ENCODE peak calls at places on chromosomes 2 and 18, in nine cellular contexts. One of them, this sample, is unnamed.

GRCh38 chr2:219293736-219294201 is 14.6 kb downstream of the DNAJB2 start:
- DNase-seq in pancreas: no peak
- DNase-seq in Peyer's patch: no peak
- DNase-seq in fibroblast of lung: no peak
- DNase-seq in mucosa of descending colon: no peak
- DNase-seq in upper lobe of right lung: peak; percentile 40
- DNase-seq in uterus: no peak
- DNase-seq in MM.1S: no peak
- DNase-seq in adrenal gland: no peak
- DNase-seq in this sample: no peak

GRCh38 chr2:218272531-218273212 is 2.4 kb downstream of the PNKD start:
- DNase-seq in pancreas: peak; percentile 92
- DNase-seq in Peyer's patch: peak; percentile 84
- DNase-seq in fibroblast of lung: peak; percentile 96
- DNase-seq in mucosa of descending colon: peak; percentile 90
- DNase-seq in upper lobe of right lung: peak; percentile 89
- DNase-seq in uterus: peak; percentile 95
- DNase-seq in MM.1S: peak; percentile 83
- DNase-seq in adrenal gland: peak; percentile 91
- DNase-seq in this sample: peak; percentile 84

GRCh38 chr18:8608795-8609673 is at the start of gene RAB12:
- DNase-seq in pancreas: peak; percentile 94
- DNase-seq in Peyer's patch: peak; percentile 76
- DNase-seq in fibroblast of lung: peak; percentile 87
- DNase-seq in mucosa of descending colon: peak; percentile 91
- DNase-seq in upper lobe of right lung: peak; percentile 95
- DNase-seq in uterus: peak; percentile 82
- DNase-seq in MM.1S: peak; percentile 88
- DNase-seq in adrenal gland: peak; percentile 93
- DNase-seq in this sample: peak; percentile 43

GRCh38 chr2:196563876-196564275 is 75.6 kb upstream of the CCDC150 start:
- DNase-seq in pancreas: no peak
- DNase-seq in Peyer's patch: no peak
- DNase-seq in fibroblast of lung: no peak
- DNase-seq in mucosa of descending colon: no peak
- DNase-seq in upper lobe of right lung: no peak
- DNase-seq in uterus: no peak
- DNase-seq in MM.1S: no peak
- DNase-seq in adrenal gland: no peak
- DNase-seq in this sample: no peak

GRCh38 chr18:3015203-3015590 is 2.3 kb upstream of the LPIN2 start:
- DNase-seq in pancreas: no peak
- DNase-seq in Peyer's patch: no peak
- DNase-seq in fibroblast of lung: peak; percentile 86
- DNase-seq in mucosa of descending colon: no peak
- DNase-seq in upper lobe of right lung: no peak
- DNase-seq in uterus: peak; percentile 39
- DNase-seq in MM.1S: no peak
- DNase-seq in adrenal gland: no peak
- DNase-seq in this sample: peak; percentile 65

GRCh38 chr18:26086959-26087358 is 3.5 kb downstream of the SS18 start:
- DNase-seq in pancreas: no peak
- DNase-seq in Peyer's patch: no peak
- DNase-seq in fibroblast of lung: no peak
- DNase-seq in mucosa of descending colon: no peak
- DNase-seq in upper lobe of right lung: no peak
- DNase-seq in uterus: no peak
- DNase-seq in MM.1S: no peak
- DNase-seq in adrenal gland: no peak
- DNase-seq in this sample: no peak

GRCh38 chr2:74860079-74860478 is 26.2 kb downstream of the HK2 start:
- DNase-seq in pancreas: no peak
- DNase-seq in Peyer's patch: no peak
- DNase-seq in fibroblast of lung: no peak
- DNase-seq in mucosa of descending colon: no peak
- DNase-seq in upper lobe of right lung: no peak
- DNase-seq in uterus: no peak
- DNase-seq in MM.1S: no peak
- DNase-seq in adrenal gland: no peak
- DNase-seq in this sample: no peak

GRCh38 chr2:133676392-133677130 is 108.3 kb upstream of the NCKAP5 start:
- DNase-seq in pancreas: no peak
- DNase-seq in Peyer's patch: no peak
- DNase-seq in fibroblast of lung: peak; percentile 82
- DNase-seq in mucosa of descending colon: no peak
- DNase-seq in upper lobe of right lung: no peak
- DNase-seq in uterus: no peak
- DNase-seq in MM.1S: no peak
- DNase-seq in adrenal gland: no peak
- DNase-seq in this sample: no peak

GRCh38 chr2:169716229-169716886 is 17.3 kb upstream of the KLHL23 start:
- DNase-seq in pancreas: no peak
- DNase-seq in Peyer's patch: no peak
- DNase-seq in fibroblast of lung: peak; percentile 61
- DNase-seq in mucosa of descending colon: peak; percentile 69
- DNase-seq in upper lobe of right lung: no peak
- DNase-seq in uterus: peak; percentile 54
- DNase-seq in MM.1S: no peak
- DNase-seq in adrenal gland: no peak
- DNase-seq in this sample: no peak

GRCh38 chr2:223950448-223951347 is 5.6 kb upstream of the WDFY1 start:
- DNase-seq in pancreas: no peak
- DNase-seq in Peyer's patch: no peak
- DNase-seq in fibroblast of lung: no peak
- DNase-seq in mucosa of descending colon: no peak
- DNase-seq in upper lobe of right lung: no peak
- DNase-seq in uterus: no peak
- DNase-seq in MM.1S: no peak
- DNase-seq in adrenal gland: no peak
- DNase-seq in this sample: no peak

GRCh38 chr2:30706534-30707303 is 100.5 kb downstream of the CAPN13 start:
- DNase-seq in pancreas: peak; percentile 86
- DNase-seq in Peyer's patch: peak; percentile 70
- DNase-seq in fibroblast of lung: peak; percentile 61
- DNase-seq in mucosa of descending colon: peak; percentile 72
- DNase-seq in upper lobe of right lung: peak; percentile 79
- DNase-seq in uterus: peak; percentile 76
- DNase-seq in MM.1S: peak; percentile 48
- DNase-seq in adrenal gland: peak; percentile 66
- DNase-seq in this sample: no peak

GRCh38 chr2:16189019-16189850 is 248.9 kb downstream of the MYCN start:
- DNase-seq in pancreas: no peak
- DNase-seq in Peyer's patch: no peak
- DNase-seq in fibroblast of lung: no peak
- DNase-seq in mucosa of descending colon: no peak
- DNase-seq in upper lobe of right lung: no peak
- DNase-seq in uterus: no peak
- DNase-seq in MM.1S: no peak
- DNase-seq in adrenal gland: no peak
- DNase-seq in this sample: no peak

DNA sequence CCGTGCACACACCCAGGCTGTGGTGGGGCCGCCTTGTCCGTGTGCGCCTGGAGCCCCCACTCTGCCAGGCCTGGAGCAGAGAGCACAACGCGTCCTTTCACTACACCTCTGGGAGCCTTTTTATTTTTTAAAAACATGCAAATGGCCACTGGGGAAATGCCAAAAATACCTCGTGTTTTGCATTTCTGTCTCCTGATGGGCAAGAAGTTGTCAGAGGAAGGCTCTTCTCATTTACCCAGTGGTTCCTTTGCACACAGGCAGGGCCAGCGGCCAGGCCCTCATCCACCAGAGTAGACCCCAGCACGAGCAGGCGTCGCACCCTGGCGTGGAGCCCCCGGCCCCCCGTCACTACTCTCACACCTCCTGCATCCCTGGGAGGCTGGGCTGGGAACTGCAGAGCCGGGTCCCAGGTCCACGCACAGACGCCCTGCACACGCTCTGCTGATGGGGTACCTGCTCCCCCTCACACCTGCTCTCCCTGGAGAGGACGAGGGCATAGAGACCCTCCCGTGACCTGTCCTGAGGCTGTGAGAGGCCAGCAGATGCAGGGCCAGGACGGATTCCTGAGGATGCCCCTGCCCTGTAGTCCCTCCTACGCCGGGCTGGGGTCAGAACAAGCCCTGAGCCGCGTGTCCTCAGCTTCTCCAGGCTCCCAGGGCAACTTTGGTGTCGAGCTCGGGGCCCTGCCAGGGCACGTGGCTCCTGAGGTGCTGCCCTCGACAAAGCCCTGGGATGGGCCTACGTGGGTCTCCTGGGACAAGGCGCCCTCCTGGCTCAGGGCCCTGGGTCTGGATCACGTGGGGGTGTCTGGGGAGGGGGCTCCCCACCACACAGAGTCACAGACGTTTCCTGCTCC is 64.9 kb downstream of the NFATC1 start:
- DNase-seq in pancreas: peak; percentile 57
- DNase-seq in Peyer's patch: peak; percentile 73
- DNase-seq in fibroblast of lung: no peak
- DNase-seq in mucosa of descending colon: no peak
- DNase-seq in upper lobe of right lung: no peak
- DNase-seq in uterus: no peak
- DNase-seq in MM.1S: no peak
- DNase-seq in adrenal gland: no peak
- DNase-seq in this sample: no peak
- H3K4me1 ChIP-seq in pancreas: no peaks in the 10 kb centered on the region
- H3K4me1 ChIP-seq in Peyer's patch: no peaks in the 10 kb centered on the region
- H3K4me1 ChIP-seq in fibroblast of lung: no peaks in the 10 kb centered on the region
- H3K4me1 ChIP-seq in mucosa of descending colon: no peaks in the 10 kb centered on the region
- H3K4me1 ChIP-seq in upper lobe of right lung: peaks cover 8% of the 10 kb centered on the region
- H3K4me1 ChIP-seq in uterus: no peaks in the 10 kb centered on the region
- H3K4me1 ChIP-seq in MM.1S: no peaks in the 10 kb centered on the region
- H3K4me1 ChIP-seq in adrenal gland: no peaks in the 10 kb centered on the region
- H3K4me1 ChIP-seq in this sample: peaks cover 8% of the 10 kb centered on the region

DNA sequence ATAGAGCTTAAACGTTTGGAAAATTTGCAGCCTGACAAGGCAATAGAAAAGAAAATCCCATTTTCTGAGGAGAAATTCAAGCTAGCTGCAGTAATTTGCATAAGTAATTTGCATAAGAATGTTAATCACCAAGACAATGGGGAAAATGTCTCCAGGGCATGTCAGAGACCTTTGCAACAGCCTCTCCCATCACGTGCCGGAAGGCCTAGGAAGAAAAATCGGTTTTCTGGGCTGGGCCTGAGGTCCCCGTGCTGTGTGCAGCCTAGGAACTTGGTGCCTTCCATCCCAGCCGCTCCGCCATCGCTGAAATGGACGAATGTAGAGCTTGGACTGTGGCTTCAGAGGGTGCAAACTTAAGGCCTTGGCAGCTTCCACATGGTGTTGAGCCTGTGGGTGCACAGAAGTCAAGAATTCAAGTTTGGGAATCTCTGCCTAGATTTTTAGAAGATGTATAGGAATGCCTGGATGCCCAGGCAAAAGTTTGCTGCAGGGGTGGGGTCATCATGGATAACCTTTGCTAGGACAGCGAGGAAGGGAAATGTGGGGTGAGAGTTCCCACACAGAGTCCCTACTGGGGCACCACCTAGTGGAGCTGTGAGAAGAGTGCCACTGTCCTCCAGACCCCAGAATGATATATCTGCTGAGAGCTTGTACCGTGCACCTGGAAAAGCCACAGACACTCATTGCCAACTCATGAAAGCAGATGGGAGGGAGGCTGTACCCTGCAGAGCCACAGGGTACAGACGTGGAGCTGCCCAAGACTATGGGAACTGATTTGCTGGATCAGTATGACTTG is 164.6 kb downstream of the GULP1 start:
- DNase-seq in pancreas: no peak
- DNase-seq in Peyer's patch: no peak
- DNase-seq in fibroblast of lung: no peak
- DNase-seq in mucosa of descending colon: no peak
- DNase-seq in upper lobe of right lung: no peak
- DNase-seq in uterus: no peak
- DNase-seq in MM.1S: no peak
- DNase-seq in adrenal gland: no peak
- DNase-seq in this sample: no peak
- TF ChIP-seq CTCF in pancreas: no peak
- TF ChIP-seq CTCF in Peyer's patch: no peak
- TF ChIP-seq CTCF in fibroblast of lung: no peak
- TF ChIP-seq CTCF in mucosa of descending colon: no peak
- TF ChIP-seq CTCF in upper lobe of right lung: no peak
- TF ChIP-seq CTCF in uterus: no peak
- TF ChIP-seq CTCF in MM.1S: peak; percentile 20
- TF ChIP-seq CTCF in adrenal gland: no peak
- TF ChIP-seq CTCF in this sample: peak; percentile 26

DNA sequence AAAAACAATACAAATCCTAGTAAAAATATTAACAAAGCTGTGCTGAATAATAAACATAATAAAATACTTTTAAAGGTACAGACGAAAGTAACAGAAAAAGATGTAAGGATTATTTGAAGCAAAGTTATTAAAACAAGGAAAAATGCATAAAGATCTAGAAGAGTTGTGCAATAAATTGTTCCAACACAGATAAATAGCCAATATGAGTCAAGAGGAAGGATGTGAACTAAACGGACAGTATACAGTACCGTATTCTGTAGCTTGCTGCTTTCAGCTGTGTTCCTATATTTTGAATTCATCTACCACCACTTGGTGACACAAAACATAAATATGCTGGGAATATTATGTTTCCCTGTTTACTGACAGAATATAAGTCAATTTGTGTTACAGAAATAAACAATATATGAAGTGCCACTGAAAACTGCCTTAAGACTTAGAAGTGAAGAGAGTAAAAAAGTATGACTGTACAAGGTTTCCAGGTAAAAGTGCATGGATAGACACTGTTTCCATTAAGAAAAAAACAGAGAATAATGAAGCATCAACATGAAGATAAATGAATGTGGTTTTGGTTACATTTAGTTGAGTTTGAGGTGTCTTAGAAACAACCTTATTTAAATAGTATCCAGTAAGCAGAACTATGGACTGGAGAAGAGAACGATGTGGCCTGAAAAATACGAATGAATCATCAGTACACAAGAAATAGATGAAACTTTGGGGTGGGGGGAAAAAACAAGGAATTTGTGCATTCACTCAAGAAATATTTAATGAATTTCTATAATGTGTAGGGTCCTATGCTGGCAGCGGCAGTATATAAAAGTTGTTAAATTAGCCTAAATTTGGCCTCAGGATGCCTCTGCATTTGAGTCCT is 13.1 kb downstream of the PPP3R1 start:
- DNase-seq in pancreas: no peak
- DNase-seq in Peyer's patch: no peak
- DNase-seq in fibroblast of lung: peak; percentile 64
- DNase-seq in mucosa of descending colon: no peak
- DNase-seq in upper lobe of right lung: no peak
- DNase-seq in uterus: no peak
- DNase-seq in MM.1S: no peak
- DNase-seq in adrenal gland: no peak
- DNase-seq in this sample: no peak
- H3K4me1 ChIP-seq in pancreas: peaks cover 6% of the 10 kb centered on the region
- H3K4me1 ChIP-seq in Peyer's patch: no peaks in the 10 kb centered on the region
- H3K4me1 ChIP-seq in fibroblast of lung: peaks cover 19% of the 10 kb centered on the region
- H3K4me1 ChIP-seq in mucosa of descending colon: peaks cover 39% of the 10 kb centered on the region
- H3K4me1 ChIP-seq in upper lobe of right lung: peaks cover 55% of the 10 kb centered on the region
- H3K4me1 ChIP-seq in uterus: peaks cover 12% of the 10 kb centered on the region
- H3K4me1 ChIP-seq in MM.1S: no peaks in the 10 kb centered on the region
- H3K4me1 ChIP-seq in adrenal gland: peaks cover 32% of the 10 kb centered on the region
- H3K4me1 ChIP-seq in this sample: peaks cover 55% of the 10 kb centered on the region

DNA sequence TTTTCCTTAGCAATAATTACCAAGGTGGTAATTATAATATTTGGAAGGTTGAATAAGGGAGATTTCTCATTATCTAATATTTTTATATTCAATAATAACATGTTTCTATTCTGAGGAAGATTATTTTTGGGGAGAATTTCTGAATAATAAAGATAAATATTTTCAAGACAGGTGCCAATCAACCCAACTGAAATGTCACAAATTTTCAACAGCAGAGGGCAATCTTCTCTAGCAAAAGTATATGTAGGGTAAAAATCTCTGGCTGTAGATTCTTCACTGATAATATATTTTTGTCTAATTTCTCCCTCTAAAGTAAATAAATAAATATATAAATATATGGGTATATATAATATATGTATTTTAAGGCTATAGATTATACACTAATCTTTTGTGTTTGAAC is 1187.2 kb upstream of the CRIM1 start:
- DNase-seq in pancreas: no peak
- DNase-seq in Peyer's patch: no peak
- DNase-seq in fibroblast of lung: no peak
- DNase-seq in mucosa of descending colon: no peak
- DNase-seq in upper lobe of right lung: no peak
- DNase-seq in uterus: no peak
- DNase-seq in MM.1S: peak; percentile 24
- DNase-seq in adrenal gland: no peak
- DNase-seq in this sample: no peak
- TF ChIP-seq CTCF in pancreas: no peak
- TF ChIP-seq CTCF in Peyer's patch: no peak
- TF ChIP-seq CTCF in fibroblast of lung: no peak
- TF ChIP-seq CTCF in mucosa of descending colon: no peak
- TF ChIP-seq CTCF in upper lobe of right lung: peak; percentile 7
- TF ChIP-seq CTCF in uterus: no peak
- TF ChIP-seq CTCF in MM.1S: peak; percentile 21
- TF ChIP-seq CTCF in adrenal gland: no peak
- TF ChIP-seq CTCF in this sample: peak; percentile 46

This sample was measured in foreskin keratinocyte.